ENCODE peak calls at places on chromosomes 3 and 15, in seven cellular contexts. F, D, R, A, E, L and P are unnamed samples.

GRCh38 chr3:123287962-123288302 is 86.2 kb downstream of the SEC22A start:
- DNase-seq in F (peak), D (no peak), R (no peak), A (no peak), E (no peak), L (no peak), P (peak)

GRCh38 chr3:197713477-197713822 is 23.3 kb downstream of the RUBCN start:
- DNase-seq in F (no peak), D (no peak), R (no peak), A (no peak), E (no peak), L (peak), P (no peak)

GRCh38 chr15:74389115-74390048 is 21.9 kb upstream of the CYP11A1 start:
- DNase-seq in F (no peak), D (no peak), R (no peak), A (no peak), E (no peak), L (no peak), P (no peak)

GRCh38 chr3:10688126-10688525 is 127.9 kb upstream of the SLC6A11 start:
- DNase-seq in F (no peak), D (no peak), R (no peak), A (no peak), E (no peak), L (no peak), P (no peak)

GRCh38 chr15:63905558-63906265 is 72.0 kb upstream of the HERC1 start:
- DNase-seq in F (no peak), D (no peak), R (no peak), A (no peak), E (no peak), L (no peak), P (no peak)

GRCh38 chr15:89413877-89414276 is 79.3 kb upstream of the POLG start:
- DNase-seq in F (no peak), D (no peak), R (no peak), A (no peak), E (no peak), L (no peak), P (no peak)

GRCh38 chr3:61725851-61726333 is 164.5 kb downstream of the PTPRG start:
- DNase-seq in F (no peak), D (no peak), R (peak), A (no peak), E (no peak), L (no peak), P (no peak)

GRCh38 chr15:89115547-89115946 is 27.3 kb downstream of the ABHD2 start:
- DNase-seq in F (no peak), D (peak), R (no peak), A (no peak), E (peak), L (no peak), P (no peak)

GRCh38 chr15:32919749-32920414 is 202.1 kb downstream of the GREM1 start:
- DNase-seq in F (no peak), D (no peak), R (peak), A (no peak), E (no peak), L (no peak), P (no peak)

GRCh38 chr3:22013641-22014040 is 262.6 kb upstream of the ZNF385D start:
- DNase-seq in F (no peak), D (no peak), R (no peak), A (no peak), E (no peak), L (no peak), P (no peak)

GRCh38 chr15:85514413-85514812 is 134.0 kb downstream of the AKAP13 start:
- DNase-seq in F (no peak), D (no peak), R (no peak), A (no peak), E (no peak), L (no peak), P (no peak)

GRCh38 chr15:67119238-67119846 is 53.9 kb downstream of the SMAD3 start:
- DNase-seq in F (no peak), D (no peak), R (no peak), A (no peak), E (no peak), L (no peak), P (no peak)

GRCh38 chr3:24407980-24408460 is 86.6 kb downstream of the THRB start:
- DNase-seq in F (no peak), D (no peak), R (no peak), A (no peak), E (no peak), L (no peak), P (no peak)

GRCh38 chr3:183653209-183654064 is 18.0 kb downstream of the KLHL24 start:
- DNase-seq in F (no peak), D (no peak), R (peak), A (no peak), E (no peak), L (no peak), P (no peak)

GRCh38 chr3:81554805-81555204 is 206.6 kb downstream of the GBE1 start:
- DNase-seq in F (no peak), D (no peak), R (peak), A (no peak), E (no peak), L (no peak), P (no peak)

GRCh38 chr3:155391104-155391503 is 97.6 kb upstream of the STRIT1 start:
- DNase-seq in F (no peak), D (no peak), R (peak), A (no peak), E (no peak), L (no peak), P (no peak)

GRCh38 chr15:50939911-50940310 is 31.4 kb downstream of the AP4E1 start:
- DNase-seq in F (no peak), D (no peak), R (peak), A (no peak), E (no peak), L (no peak), P (no peak)
- TF ChIP-seq CTCF in F (no peak), D (no peak), R (no peak), A (no peak), E (no peak), L (no peak), P (no peak)

GRCh38 chr3:63911901-63912767 is at the start of gene SCAANT1:
- DNase-seq in F (peak), D (peak), R (peak), A (peak), E (peak), L (peak), P (peak)
- TF ChIP-seq CTCF in F (no peak), D (no peak), R (no peak), A (peak), E (peak), L (no peak), P (no peak)

DNA sequence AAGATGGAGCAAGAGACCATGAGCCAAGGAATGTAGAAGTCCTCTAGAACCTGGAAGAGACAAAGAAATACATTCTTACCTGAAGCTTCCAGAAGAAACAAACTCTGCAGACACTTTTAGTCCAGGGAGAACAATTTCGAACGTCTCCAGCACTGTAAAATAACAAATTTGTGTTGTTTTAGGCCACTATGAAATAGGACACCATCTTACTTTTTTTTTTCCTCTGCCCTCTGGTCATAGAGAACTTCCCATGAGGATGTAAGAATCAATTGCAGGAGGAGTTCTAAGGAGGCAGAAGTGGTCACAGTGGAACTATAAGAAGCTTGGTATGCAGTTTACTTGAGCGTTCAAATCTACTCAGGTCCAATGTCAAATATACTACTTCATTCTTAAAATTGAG is 1295.9 kb downstream of the ZPLD1 start:
- DNase-seq in F (no peak), D (no peak), R (no peak), A (no peak), E (no peak), L (no peak), P (no peak)
- TF ChIP-seq CTCF in F (no peak), D (no peak), R (no peak), A (no peak), E (no peak), L (no peak), P (no peak)

GRCh38 chr15:59622289-59622688 is 10.7 kb downstream of the GCNT3 start:
- DNase-seq in F (no peak), D (peak), R (peak), A (no peak), E (peak), L (peak), P (no peak)
- TF ChIP-seq CTCF in F (no peak), D (no peak), R (peak), A (peak), E (peak), L (peak), P (no peak)

GRCh38 chr15:52765779-52766178 is 24.4 kb downstream of the ONECUT1 start:
- DNase-seq in F (no peak), D (no peak), R (no peak), A (no peak), E (no peak), L (peak), P (no peak)
- TF ChIP-seq CTCF in F (no peak), D (no peak), R (peak), A (peak), E (peak), L (no peak), P (no peak)

GRCh38 chr15:44298878-44299277 is 10.4 kb downstream of the GOLM2 start:
- DNase-seq in F (no peak), D (peak), R (no peak), A (no peak), E (no peak), L (no peak), P (no peak)
- TF ChIP-seq CTCF in F (no peak), D (peak), R (peak), A (peak), E (peak), L (peak), P (no peak)